ENCODE peak calls at places on chromosomes 2 and 18, in seven cellular contexts. C is HCT116; D is Peyer's patch; P is nephron progenitor cell; Y is CD8-positive, alpha-beta T cell; I is bronchial epithelial cell; E is endodermal cell. J is an unnamed sample.

GRCh38 chr2:152407204-152407721 is 72.3 kb downstream of the FMNL2 start:
- DNase-seq in C (no peak), D (no peak), P (peak; percentile 63), Y (no peak), I (peak; percentile 56), E (peak; percentile 85), J (peak; percentile 60)

GRCh38 chr18:39647627-39648502 is 2082.3 kb upstream of the CELF4 start:
- DNase-seq in C (peak; percentile 42), D (no peak), P (no peak), Y (no peak), I (peak; percentile 86), E (no peak), J (no peak)

GRCh38 chr2:104215269-104216161 is 638.4 kb upstream of the POU3F3 start:
- DNase-seq in C (no peak), D (no peak), P (no peak), Y (no peak), I (no peak), E (peak; percentile 55), J (no peak)

GRCh38 chr2:128366746-128367511 is 48.3 kb upstream of the HS6ST1 start:
- DNase-seq in C (no peak), D (peak; percentile 39), P (no peak), Y (no peak), I (no peak), E (peak; percentile 50), J (no peak)

GRCh38 chr2:234792566-234792965 is 159.3 kb upstream of the SH3BP4 start:
- DNase-seq in C (no peak), D (no peak), P (peak; percentile 23), Y (no peak), I (no peak), E (no peak), J (no peak)

GRCh38 chr2:143034292-143035074 is 94.7 kb upstream of the ARHGAP15 start:
- DNase-seq in C (peak; percentile 67), D (no peak), P (peak; percentile 40), Y (peak; percentile 62), I (peak; percentile 79), E (peak; percentile 59), J (peak; percentile 53)

GRCh38 chr2:197159681-197160211 is 150.8 kb downstream of the ANKRD44 start:
- DNase-seq in C (peak; percentile 50), D (no peak), P (no peak), Y (no peak), I (peak; percentile 79), E (no peak), J (no peak)

GRCh38 chr18:70450658-70451253 is 161.9 kb downstream of the SOCS6 start:
- DNase-seq in C (peak; percentile 23), D (no peak), P (no peak), Y (no peak), I (peak; percentile 13), E (no peak), J (no peak)

GRCh38 chr2:113046465-113046864 is 6.2 kb downstream of the IL36B start:
- DNase-seq in C (no peak), D (no peak), P (no peak), Y (no peak), I (no peak), E (no peak), J (no peak)

GRCh38 chr2:97067279-97068004 is 27.2 kb downstream of the FAHD2B start:
- DNase-seq in C (no peak), D (no peak), P (no peak), Y (no peak), I (no peak), E (no peak), J (no peak)

GRCh38 chr2:33022989-33023731 is 76.4 kb downstream of the LTBP1 start:
- DNase-seq in C (peak; percentile 22), D (no peak), P (no peak), Y (no peak), I (peak; percentile 87), E (no peak), J (no peak)

GRCh38 chr2:237723613-237724012 is 75.0 kb upstream of the RBM44 start:
- DNase-seq in C (no peak), D (peak; percentile 90), P (no peak), Y (no peak), I (peak; percentile 44), E (peak; percentile 73), J (peak; percentile 34)

GRCh38 chr2:187573722-187574121 is 19.5 kb upstream of the TFPI start:
- DNase-seq in C (no peak), D (no peak), P (no peak), Y (no peak), I (no peak), E (no peak), J (no peak)

GRCh38 chr2:187580462-187581124 is 26.4 kb upstream of the TFPI start:
- DNase-seq in C (peak; percentile 69), D (no peak), P (no peak), Y (no peak), I (peak; percentile 74), E (no peak), J (peak; percentile 7)

GRCh38 chr2:187576906-187577305 is 22.7 kb upstream of the TFPI start:
- DNase-seq in C (no peak), D (no peak), P (no peak), Y (no peak), I (no peak), E (no peak), J (no peak)

GRCh38 chr2:187577310-187577709 is 23.1 kb upstream of the TFPI start:
- DNase-seq in C (peak; percentile 27), D (no peak), P (no peak), Y (no peak), I (no peak), E (no peak), J (no peak)

DNA sequence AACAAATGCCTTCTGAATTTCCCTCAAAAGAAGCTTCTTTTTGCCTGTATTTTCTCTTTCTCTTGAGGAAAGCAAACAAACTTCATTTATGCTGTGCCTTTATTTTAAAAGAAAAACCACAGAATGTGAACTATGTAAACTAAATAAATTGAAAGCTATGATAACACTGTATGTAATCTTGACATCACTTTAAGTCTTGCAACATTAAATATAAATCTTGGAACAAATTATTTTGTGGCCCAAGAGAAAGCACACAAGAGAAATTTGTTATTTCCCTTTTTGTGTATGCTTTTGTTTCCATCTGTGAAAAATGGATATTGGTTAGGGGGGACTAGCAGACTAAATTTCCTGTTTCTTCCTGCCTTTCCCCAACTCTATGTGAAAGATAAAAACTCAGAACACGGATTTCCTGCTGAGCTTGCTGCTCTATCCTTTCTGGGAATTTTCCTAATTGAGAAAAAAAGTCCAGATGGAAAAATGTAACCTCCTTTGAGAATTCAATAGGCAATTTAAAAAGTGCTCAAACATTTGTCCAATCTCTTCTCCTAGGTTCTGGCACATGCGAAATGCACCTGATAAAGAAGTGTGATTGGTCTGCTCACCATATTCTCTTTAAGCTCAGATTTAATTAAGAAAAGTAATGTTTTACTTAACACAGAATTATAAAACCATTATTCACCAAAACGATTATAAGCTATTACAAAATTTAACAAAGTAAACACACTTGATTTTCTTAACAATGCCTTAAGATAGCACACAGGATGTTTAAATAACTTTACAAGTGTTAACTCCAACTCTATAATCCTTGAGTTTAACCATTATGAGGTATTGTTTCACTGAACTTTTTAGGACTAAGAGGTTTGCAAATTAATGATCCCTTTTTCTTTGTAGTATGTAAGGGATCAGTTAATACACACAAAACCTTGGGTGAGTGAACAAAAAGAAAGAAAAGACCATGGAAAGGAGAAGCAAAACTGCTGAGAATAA is 21.1 kb upstream of the TFPI start:
- DNase-seq in C (no peak), D (no peak), P (no peak), Y (no peak), I (no peak), E (no peak), J (no peak)
- TF ChIP-seq CTCF in C (no peak), D (no peak), P (no peak), Y (no peak), I (no peak), E (no peak), J (no peak)

GRCh38 chr2:178190938-178191910 is 3.1 kb upstream of the OSBPL6 start:
- DNase-seq in C (no peak), D (no peak), P (no peak), Y (no peak), I (peak; percentile 53), E (no peak), J (peak; percentile 25)

GRCh38 chr2:178194600-178195389 is 483 bp downstream of the OSBPL6 start:
- DNase-seq in C (no peak), D (peak; percentile 67), P (peak; percentile 74), Y (no peak), I (peak; percentile 46), E (peak; percentile 89), J (peak; percentile 30)

GRCh38 chr2:178193496-178193822 is 853 bp upstream of the OSBPL6 start:
- DNase-seq in C (no peak), D (no peak), P (no peak), Y (no peak), I (no peak), E (no peak), J (no peak)

GRCh38 chr2:178195390-178196166 is 1.3 kb downstream of the OSBPL6 start:
- DNase-seq in C (no peak), D (no peak), P (no peak), Y (no peak), I (no peak), E (no peak), J (peak; percentile 15)

DNA sequence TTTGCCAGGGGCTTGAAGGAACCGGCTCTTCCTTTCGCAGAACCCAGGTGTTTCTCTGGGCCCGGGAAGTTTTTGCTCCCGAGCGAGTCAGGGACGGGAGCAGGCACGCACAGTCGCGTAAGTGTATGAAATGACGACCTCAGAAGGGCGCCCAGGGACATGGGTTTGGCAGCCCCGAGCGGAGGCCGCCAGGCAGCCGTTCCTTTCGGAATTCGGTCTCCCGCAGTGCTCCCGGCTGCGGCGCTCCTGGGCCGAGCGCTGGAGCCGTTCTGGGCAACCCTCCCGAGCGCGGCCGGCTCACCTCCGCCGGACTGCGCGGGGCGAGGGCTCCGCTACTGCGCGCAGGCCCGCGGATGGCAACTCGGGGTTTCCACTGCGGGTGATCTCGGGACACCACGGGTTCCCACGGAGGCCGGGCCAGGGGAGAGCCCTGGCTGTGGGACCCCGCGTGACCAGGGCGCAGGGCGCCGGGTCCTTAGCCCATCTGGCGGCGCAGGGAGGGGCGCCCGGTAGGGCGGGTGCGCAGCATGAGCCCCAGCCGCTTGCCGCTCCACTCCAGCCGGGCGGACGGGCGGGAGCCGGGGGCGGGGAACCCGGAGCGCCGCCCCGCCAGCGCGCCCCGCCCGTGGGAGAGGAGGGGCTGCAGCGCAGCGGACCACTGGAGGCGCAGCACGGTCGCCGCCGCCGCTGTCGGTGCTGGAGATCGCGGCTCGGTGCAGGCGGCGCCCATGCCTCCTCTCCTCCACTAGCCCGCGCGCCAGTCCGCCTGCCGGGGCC is at the start of gene OSBPL6:
- DNase-seq in C (peak; percentile 51), D (peak; percentile 91), P (peak; percentile 84), Y (peak; percentile 65), I (peak; percentile 72), E (peak; percentile 90), J (peak; percentile 92)
- TF ChIP-seq CTCF in C (no peak), D (no peak), P (no peak), Y (no peak), I (peak; percentile 6), E (peak; percentile 31), J (no peak)

GRCh38 chr18:36419913-36420531 is 122.5 kb downstream of the FHOD3 start:
- DNase-seq in C (peak; percentile 60), D (no peak), P (no peak), Y (no peak), I (peak; percentile 88), E (no peak), J (peak; percentile 17)
- TF ChIP-seq CTCF in C (peak; percentile 54), D (no peak), P (no peak), Y (no peak), I (peak; percentile 49), E (peak; percentile 57), J (no peak)

DNA sequence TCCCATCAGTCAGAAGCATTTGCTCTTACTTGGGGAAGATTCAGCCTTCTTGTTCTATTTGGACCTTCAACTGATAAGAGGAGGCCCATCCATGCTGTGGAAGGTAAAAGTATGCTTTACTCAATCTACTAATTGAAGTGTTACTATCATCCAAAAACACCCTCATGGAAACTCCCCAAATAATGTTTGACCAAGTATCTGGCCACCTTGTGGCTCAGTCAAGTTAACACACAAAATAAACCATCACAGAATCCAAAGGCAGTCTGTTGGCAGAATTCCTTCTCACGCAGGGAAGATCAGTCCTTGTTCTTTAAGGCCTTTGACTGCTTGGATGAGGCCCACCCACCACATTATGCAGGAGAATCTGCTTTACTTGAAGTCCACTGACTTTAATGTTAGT is 531.2 kb upstream of the SMIM21 start:
- DNase-seq in C (no peak), D (no peak), P (no peak), Y (no peak), I (peak; percentile 1), E (no peak), J (no peak)
- TF ChIP-seq CTCF in C (no peak), D (no peak), P (no peak), Y (no peak), I (no peak), E (peak; percentile 47), J (no peak)